ENCODE peak calls at places on chromosomes 6 and 20, in eight cellular contexts. S is GM04503, Z is thyroid gland, C is AG09319, V is NCI-H510A, X is SW480, Y is left ventricle myocardium superior, U is NCI-H460. K is an unnamed sample.

GRCh38 chr6:114009192-114009591 is 38.2 kb upstream of the HDAC2 start:
- DNase-seq in C (no peak), V (no peak), U (no peak), X (no peak), Y (no peak), Z (no peak), S (no peak), K (no peak)

GRCh38 chr6:161498359-161498758 is 224.5 kb upstream of the AGPAT4 start:
- DNase-seq in Y (peak), S (no peak), Z (no peak), X (peak), C (peak), V (no peak), U (peak), K (peak)

GRCh38 chr20:38434310-38434741 is 802 bp downstream of the SNHG17 start:
- DNase-seq in Z (peak), Y (no peak), X (peak), C (no peak), S (no peak), U (no peak), V (no peak), K (no peak)

GRCh38 chr20:4052554-4052953 is 37.2 kb upstream of the RNF24 start:
- DNase-seq in V (no peak), S (no peak), C (no peak), Z (no peak), Y (no peak), X (no peak), U (no peak), K (no peak)

GRCh38 chr6:142444388-142444787 is 142.6 kb downstream of the ADGRG6 start:
- DNase-seq in S (no peak), C (no peak), U (no peak), V (no peak), Z (no peak), Y (no peak), X (no peak), K (no peak)

GRCh38 chr6:15080895-15081294 is 165.0 kb upstream of the JARID2 start:
- DNase-seq in S (no peak), V (no peak), Y (no peak), Z (no peak), U (no peak), X (no peak), C (no peak), K (no peak)

GRCh38 chr20:8571660-8572059 is 439.6 kb downstream of the PLCB1 start:
- DNase-seq in X (no peak), U (no peak), Z (no peak), Y (no peak), C (no peak), V (no peak), S (no peak), K (no peak)

GRCh38 chr6:28215425-28215824 is 9.7 kb upstream of the ZSCAN9 start:
- DNase-seq in C (no peak), U (no peak), Y (no peak), V (no peak), Z (no peak), S (no peak), X (no peak), K (no peak)

GRCh38 chr6:136035378-136036070 is 184.0 kb downstream of the PDE7B start:
- DNase-seq in Y (no peak), S (no peak), Z (no peak), C (no peak), X (no peak), U (no peak), V (no peak), K (no peak)

GRCh38 chr20:49256261-49256660 is 21.6 kb downstream of the ZNFX1 start:
- DNase-seq in X (no peak), C (no peak), V (no peak), Y (no peak), S (no peak), Z (no peak), U (no peak), K (no peak)

GRCh38 chr6:34484899-34485298 is 19.0 kb downstream of the PACSIN1 start:
- DNase-seq in S (no peak), C (no peak), V (peak), Y (no peak), X (peak), Z (no peak), U (no peak), K (peak)

GRCh38 chr6:18317850-18318249 is 53.5 kb upstream of the DEK start:
- DNase-seq in X (no peak), S (no peak), C (no peak), U (no peak), Z (no peak), Y (no peak), V (no peak), K (no peak)

GRCh38 chr20:3686867-3687321 is 5.1 kb upstream of the ADAM33 start:
- DNase-seq in Z (peak), C (peak), S (peak), Y (peak), X (no peak), U (peak), V (no peak), K (no peak)

GRCh38 chr6:30154709-30155521 is 6.1 kb downstream of the TRIM10 start:
- DNase-seq in X (peak), Y (no peak), C (peak), V (no peak), Z (no peak), S (peak), U (no peak), K (no peak)

GRCh38 chr6:143961868-143962643 is 46.0 kb downstream of the PLAGL1 start:
- DNase-seq in X (no peak), Y (no peak), S (no peak), C (no peak), Z (no peak), U (no peak), V (no peak), K (no peak)

GRCh38 chr6:5570641-5571040 is 309.3 kb downstream of the FARS2 start:
- DNase-seq in C (no peak), V (no peak), Z (no peak), U (no peak), S (no peak), X (no peak), Y (no peak), K (no peak)

GRCh38 chr6:727796-728195 is 34.9 kb upstream of the EXOC2 start:
- DNase-seq in Y (no peak), S (no peak), V (no peak), U (no peak), Z (no peak), C (no peak), X (no peak), K (no peak)

GRCh38 chr6:82013561-82014275 is 233.8 kb downstream of the IBTK start:
- DNase-seq in C (no peak), X (no peak), V (no peak), S (no peak), Y (no peak), U (no peak), Z (no peak), K (no peak)

GRCh38 chr6:137217801-137218472 is 1.2 kb downstream of the IFNGR1 start:
- DNase-seq in S (no peak), C (no peak), U (no peak), Y (peak), X (peak), V (no peak), Z (peak), K (no peak)